ENCODE peak calls at places on chromosomes 7 and 10, in ten cellular contexts. I is GM12878, H is transverse colon, N is OCI-LY7, S is PC-3, G is HCT116, F is cardiac muscle cell, J is endothelial cell of umbilical vein, Q is sigmoid colon, C is IMR-90. R is an unnamed sample. For H3K4me1, the result is how much of the 10 kb centered on the place peaks cover.

GRCh38 chr7:157782041-157782440 is 445.2 kb downstream of the DNAJB6 start:
- DNase-seq in I (no peak), H (no peak), N (no peak), S (no peak), G (no peak), F (no peak), J (no peak), Q (no peak), C (no peak), R (no peak)

GRCh38 chr7:96657347-96658010 is 52.2 kb downstream of the SEM1 start:
- DNase-seq in I (no peak), H (no peak), N (no peak), S (no peak), G (no peak), F (no peak), J (peak), Q (no peak), C (no peak), R (no peak)

GRCh38 chr10:680146-680545 is 9.3 kb downstream of the DIP2C start:
- DNase-seq in I (no peak), H (no peak), N (no peak), S (no peak), G (no peak), F (no peak), J (no peak), Q (no peak), C (no peak), R (no peak)

GRCh38 chr10:12947741-12948140 is 53.8 kb downstream of the CCDC3 start:
- DNase-seq in I (no peak), H (no peak), N (no peak), S (no peak), G (no peak), F (no peak), J (no peak), Q (no peak), C (no peak), R (no peak)

GRCh38 chr10:119783665-119784027 is 57.8 kb downstream of the INPP5F start:
- DNase-seq in I (no peak), H (no peak), N (peak), S (no peak), G (no peak), F (no peak), J (peak), Q (no peak), C (no peak), R (no peak)

GRCh38 chr10:27153855-27154198 is 357 bp downstream of the YME1L1 start:
- DNase-seq in I (no peak), H (no peak), N (peak), S (peak), G (no peak), F (peak), J (no peak), Q (no peak), C (peak), R (no peak)

GRCh38 chr10:11263767-11264166 is 246.1 kb downstream of the CELF2 start:
- DNase-seq in I (no peak), H (no peak), N (no peak), S (no peak), G (no peak), F (no peak), J (no peak), Q (no peak), C (no peak), R (no peak)

GRCh38 chr7:33400214-33400538 is 270.8 kb downstream of the BBS9 start:
- DNase-seq in I (no peak), H (no peak), N (no peak), S (no peak), G (no peak), F (no peak), J (no peak), Q (no peak), C (no peak), R (no peak)

GRCh38 chr7:3955751-3956696 is 655.0 kb downstream of the SDK1 start:
- DNase-seq in I (peak), H (peak), N (no peak), S (peak), G (no peak), F (no peak), J (peak), Q (no peak), C (peak), R (no peak)

GRCh38 chr7:26046150-26046549 is 105.8 kb upstream of the NFE2L3 start:
- DNase-seq in I (no peak), H (peak), N (no peak), S (no peak), G (no peak), F (no peak), J (no peak), Q (no peak), C (no peak), R (no peak)

GRCh38 chr7:155925682-155926081 is 113.4 kb upstream of the SHH start:
- DNase-seq in I (no peak), H (no peak), N (no peak), S (no peak), G (no peak), F (no peak), J (no peak), Q (peak), C (no peak), R (no peak)

GRCh38 chr10:114397651-114398145 is 6.6 kb downstream of the AFAP1L2 start:
- DNase-seq in I (no peak), H (no peak), N (no peak), S (no peak), G (no peak), F (no peak), J (no peak), Q (peak), C (no peak), R (no peak)

GRCh38 chr7:124722292-124722691 is 43.3 kb downstream of the GPR37 start:
- DNase-seq in I (no peak), H (no peak), N (no peak), S (peak), G (no peak), F (no peak), J (peak), Q (no peak), C (peak), R (no peak)

GRCh38 chr10:133292919-133293809 is 15.5 kb downstream of the TUBGCP2 start:
- DNase-seq in I (no peak), H (no peak), N (no peak), S (peak), G (no peak), F (no peak), J (peak), Q (no peak), C (peak), R (no peak)

GRCh38 chr10:89062861-89063260 is 72.3 kb downstream of the FAS start:
- DNase-seq in I (no peak), H (no peak), N (no peak), S (no peak), G (no peak), F (no peak), J (peak), Q (no peak), C (no peak), R (peak)

GRCh38 chr10:134205-134742 is 981 bp upstream of the ZMYND11 start:
- DNase-seq in I (no peak), H (no peak), N (no peak), S (peak), G (no peak), F (peak), J (peak), Q (no peak), C (peak), R (no peak)

DNA sequence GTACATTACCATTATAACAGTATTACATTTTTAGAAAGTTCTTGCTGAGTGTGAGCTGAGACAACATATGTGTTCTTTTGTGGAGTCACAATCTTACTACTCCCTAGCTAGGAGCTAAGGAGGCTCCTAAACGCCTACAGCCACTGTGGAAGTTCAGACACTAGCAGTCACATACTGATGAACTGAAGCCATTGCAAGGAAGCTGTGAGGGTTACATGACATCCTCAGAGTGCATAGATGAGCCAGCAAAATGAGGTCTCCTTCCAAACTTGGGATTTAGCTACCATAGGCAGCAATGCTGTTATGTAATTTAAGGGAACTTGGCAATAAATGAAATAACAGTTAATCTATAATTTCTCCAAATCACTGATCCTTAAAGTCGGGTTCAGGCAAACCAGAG is 10.8 kb upstream of the ST7 start:
- DNase-seq in I (no peak), H (no peak), N (no peak), S (no peak), G (no peak), F (no peak), J (no peak), Q (no peak), C (no peak), R (no peak)
- TF ChIP-seq CTCF in I (no peak), H (no peak), N (no peak), S (no peak), G (no peak), F (no peak), J (no peak), Q (no peak), C (no peak), R (no peak)

DNA sequence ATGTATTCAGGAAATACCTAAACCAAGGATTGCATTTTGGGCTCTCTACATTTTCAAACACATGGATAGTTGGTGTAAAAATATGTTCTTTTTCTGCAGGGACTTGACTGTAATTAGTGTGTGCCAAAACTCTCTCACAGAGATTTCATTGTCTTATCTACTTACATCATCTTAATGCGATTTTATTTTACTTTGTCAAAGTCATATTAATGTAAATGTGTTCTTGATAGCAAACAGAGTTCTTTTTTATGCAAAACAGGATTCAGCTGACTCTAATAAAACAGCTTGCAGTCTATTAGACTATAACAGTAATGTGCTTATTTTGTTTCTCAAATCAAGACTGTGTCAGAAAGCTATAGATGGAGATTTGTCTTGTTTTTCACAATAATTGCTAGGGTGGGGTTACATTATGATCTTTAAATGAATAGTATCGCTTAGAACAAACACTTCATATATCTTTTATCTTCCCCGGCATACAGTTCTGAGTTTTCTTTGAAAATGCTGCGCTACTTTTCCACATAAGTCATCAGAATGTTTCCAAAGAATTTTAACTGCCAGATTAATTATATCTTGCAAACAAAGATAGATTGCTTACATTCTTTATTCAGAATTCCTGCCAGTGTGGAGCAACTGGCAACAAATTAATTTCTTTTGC is 65.1 kb upstream of the ARID5B start:
- DNase-seq in I (no peak), H (no peak), N (no peak), S (peak), G (no peak), F (no peak), J (no peak), Q (no peak), C (no peak), R (no peak)
- H3K4me1 ChIP-seq in I (under half), H (under half), N (under half), S (half or more), G (under half), F (under half), J (under half), Q (under half), C (under half), R (under half)

DNA sequence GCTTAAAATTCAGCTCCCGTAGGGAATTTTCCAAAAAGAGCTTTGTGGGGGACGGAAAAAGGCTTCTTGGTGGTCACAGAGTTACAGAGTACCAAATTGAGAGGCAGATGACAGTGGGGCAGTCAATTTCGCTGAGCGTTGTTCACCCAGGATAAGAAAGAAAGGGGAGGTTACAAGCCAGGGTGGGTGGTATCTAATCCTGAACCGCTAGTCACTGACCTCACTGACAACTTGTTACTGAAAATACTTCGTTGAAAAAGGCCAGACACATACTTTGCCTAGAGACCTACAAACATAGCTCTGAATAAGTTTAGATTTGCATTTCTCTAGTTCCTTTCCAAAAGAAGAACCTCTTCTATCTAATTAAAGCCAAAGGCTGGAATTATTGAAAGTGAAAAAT is at the start of gene CTNNA3:
- DNase-seq in I (no peak), H (no peak), N (no peak), S (no peak), G (no peak), F (peak), J (no peak), Q (no peak), C (no peak), R (no peak)
- H3K27ac ChIP-seq in I (no peak), H (peak), N (no peak), S (no peak), G (no peak), F (peak), J (no peak), Q (peak), C (no peak), R (peak)

GRCh38 chr10:87860156-87860795 is 3.1 kb downstream of the KLLN start:
- DNase-seq in I (peak), H (no peak), N (peak), S (peak), G (no peak), F (peak), J (peak), Q (no peak), C (peak), R (no peak)
- TF ChIP-seq CTCF in I (peak), H (peak), N (peak), S (peak), G (peak), F (peak), J (peak), Q (no peak), C (peak), R (peak)

DNA sequence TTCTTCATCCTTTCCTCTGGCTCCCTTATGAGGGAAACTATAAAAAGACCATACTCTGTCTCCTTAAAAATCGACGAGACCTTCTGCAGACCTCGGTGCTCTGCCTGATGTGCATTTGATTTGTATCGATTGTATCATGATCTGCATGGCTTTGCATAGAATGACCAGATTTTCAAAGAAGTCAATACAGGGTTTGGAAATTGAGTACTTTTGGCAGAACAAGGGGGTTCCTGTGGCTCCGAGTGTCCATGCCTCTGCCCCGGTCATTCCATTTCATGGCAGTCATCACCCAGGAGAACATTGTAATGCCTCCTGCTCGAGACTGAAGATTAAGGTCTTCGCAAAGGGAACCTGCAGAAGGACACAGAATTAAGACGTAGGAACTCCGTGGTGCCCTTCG is 685 bp downstream of the CASP2 start:
- DNase-seq in I (no peak), H (no peak), N (peak), S (no peak), G (no peak), F (no peak), J (peak), Q (no peak), C (peak), R (no peak)
- H3K4me1 ChIP-seq in I (under half), H (under half), N (under half), S (under half), G (under half), F (under half), J (under half), Q (under half), C (under half), R (under half)

GRCh38 chr7:44962483-44963251 is 16.1 kb downstream of the MYO1G start:
- DNase-seq in I (no peak), H (no peak), N (no peak), S (no peak), G (no peak), F (peak), J (peak), Q (no peak), C (no peak), R (no peak)

GRCh38 chr7:44963526-44964290 is 15.1 kb downstream of the MYO1G start:
- DNase-seq in I (no peak), H (no peak), N (no peak), S (no peak), G (no peak), F (no peak), J (no peak), Q (no peak), C (no peak), R (no peak)

GRCh38 chr7:44964384-44964830 is 14.4 kb downstream of the MYO1G start:
- DNase-seq in I (no peak), H (no peak), N (no peak), S (no peak), G (no peak), F (no peak), J (peak), Q (no peak), C (peak), R (no peak)

GRCh38 chr7:44959956-44960640 is 18.7 kb downstream of the MYO1G start:
- DNase-seq in I (no peak), H (no peak), N (no peak), S (no peak), G (no peak), F (no peak), J (no peak), Q (no peak), C (no peak), R (no peak)

GRCh38 chr7:44961844-44962482 is 16.9 kb downstream of the MYO1G start:
- DNase-seq in I (no peak), H (no peak), N (no peak), S (no peak), G (no peak), F (no peak), J (no peak), Q (no peak), C (no peak), R (no peak)
- H3K27ac ChIP-seq in I (no peak), H (no peak), N (no peak), S (no peak), G (no peak), F (no peak), J (no peak), Q (no peak), C (no peak), R (no peak)

R was measured in lung.